ENCODE peak calls at places on chromosomes 11 and 22, in five cellular contexts. U is activated T-cell treated with anti-CD3 and anti-CD28 coated beads, Interleukin-2, amount 50 U/mL, for 1 hour; W is GM23248; F is T1000; Z is SK-N-DZ. N is an unnamed sample.

GRCh38 chr11:101867951-101868350 is 46.9 kb upstream of the CEP126 start:
- DNase-seq in W (no peak), F (no peak), Z (no peak), U (no peak), N (no peak)

GRCh38 chr11:62430350-62430749 is 11.5 kb downstream of the SCGB1A1 start:
- DNase-seq in Z (no peak), U (no peak), W (peak; percentile 13), F (no peak), N (no peak)

GRCh38 chr11:65166893-65167292 is 3.1 kb upstream of the SPDYC start:
- DNase-seq in W (no peak), U (no peak), Z (no peak), F (no peak), N (no peak)

GRCh38 chr11:47408598-47409439 is 429 bp downstream of the SLC39A13 start:
- DNase-seq in U (no peak), F (no peak), W (peak; percentile 96), Z (no peak), N (no peak)

GRCh38 chr11:75308116-75308515 is 43.3 kb downstream of the ARRB1 start:
- DNase-seq in F (no peak), Z (no peak), U (no peak), W (no peak), N (no peak)

GRCh38 chr11:117300301-117300700 is 9.2 kb downstream of the BACE1-AS start:
- DNase-seq in U (no peak), Z (peak; percentile 20), W (peak; percentile 52), F (no peak), N (no peak)

GRCh38 chr22:28917747-28918543 is 34.6 kb downstream of the ZNRF3 start:
- DNase-seq in U (no peak), F (no peak), Z (peak; percentile 69), W (no peak), N (no peak)

GRCh38 chr11:74926304-74927030 is 22.4 kb downstream of the XRRA1 start:
- DNase-seq in U (no peak), F (no peak), W (peak; percentile 81), Z (no peak), N (no peak)

GRCh38 chr11:35260342-35260985 is 121.5 kb downstream of the CD44 start:
- DNase-seq in W (peak; percentile 93), F (peak; percentile 67), Z (no peak), U (no peak), N (no peak)